ENCODE peak calls at places on chromosomes 13 and 19, in nine cellular contexts. M is body of pancreas; S is activated CD8-positive, alpha-beta T cell treated with anti-CD3 and anti-CD28 coated beads for 36 hours; H is fibroblast of lung; J is heart right ventricle; B is GM12864; Y is progenitor cell of endocrine pancreas; E is HFFc6; U is GM20000. N is an unnamed sample.

GRCh38 chr19:10760268-10760944 is 42.5 kb downstream of the DNM2 start:
- DNase-seq in S (peak; percentile 61), Y (no peak), M (no peak), H (no peak), U (peak; percentile 50), B (peak; percentile 47), E (peak; percentile 50), J (no peak), N (peak; percentile 53)

GRCh38 chr19:15129856-15130580 is 22.8 kb downstream of the SYDE1 start:
- DNase-seq in M (peak; percentile 53), Y (no peak), S (peak; percentile 57), H (no peak), B (no peak), U (no peak), J (no peak), E (no peak), N (no peak)

GRCh38 chr13:51444922-51445321 is 7.9 kb downstream of the INTS6 start:
- DNase-seq in U (no peak), M (no peak), H (peak; percentile 81), S (no peak), Y (no peak), B (no peak), J (no peak), E (peak; percentile 32), N (no peak)

GRCh38 chr19:35264281-35265125 is 4.3 kb upstream of the USF2 start:
- DNase-seq in B (no peak), Y (no peak), H (no peak), U (no peak), J (no peak), E (no peak), M (peak; percentile 11), S (no peak), N (peak; percentile 13)

GRCh38 chr13:112574476-112575294 is 13.3 kb downstream of the TUBGCP3 start:
- DNase-seq in H (peak; percentile 4), J (no peak), E (no peak), Y (no peak), B (no peak), S (no peak), M (no peak), U (no peak), N (no peak)

GRCh38 chr19:38142176-38143035 is 81.6 kb downstream of the DPF1 start:
- DNase-seq in B (no peak), E (peak; percentile 31), H (peak; percentile 59), J (peak; percentile 64), Y (peak; percentile 38), U (peak; percentile 58), S (peak; percentile 82), M (peak; percentile 29), N (peak; percentile 70)

GRCh38 chr13:110301606-110302131 is 5.3 kb downstream of the COL4A1 start:
- DNase-seq in U (no peak), J (no peak), E (peak; percentile 91), Y (no peak), S (no peak), H (peak; percentile 46), M (no peak), B (no peak), N (no peak)

GRCh38 chr13:67238861-67239260 is 8.7 kb upstream of the PCDH9 start:
- DNase-seq in H (no peak), U (no peak), S (no peak), J (no peak), M (no peak), Y (no peak), E (no peak), B (no peak), N (no peak)

GRCh38 chr13:110319774-110320509 is 12.9 kb downstream of the COL4A2 start:
- DNase-seq in H (peak; percentile 43), J (no peak), E (peak; percentile 68), Y (no peak), S (peak; percentile 48), M (peak; percentile 82), B (no peak), U (no peak), N (no peak)

GRCh38 chr19:42279148-42279901 is 10.3 kb downstream of the CIC start:
- DNase-seq in H (no peak), Y (no peak), B (no peak), J (peak; percentile 3), S (peak; percentile 27), M (no peak), E (no peak), U (no peak), N (no peak)

GRCh38 chr13:93039131-93039530 is 187.5 kb upstream of the GPC6 start:
- DNase-seq in S (no peak), H (peak; percentile 32), E (no peak), B (no peak), U (no peak), M (no peak), Y (no peak), J (no peak), N (no peak)

GRCh38 chr13:43387880-43388279 is 364.5 kb downstream of the DNAJC15 start:
- DNase-seq in E (no peak), H (no peak), B (no peak), M (no peak), Y (no peak), S (no peak), J (no peak), U (no peak), N (no peak)
- TF ChIP-seq CTCF in E (no peak), H (no peak), B (no peak), M (no peak), Y (no peak), S (no peak), J (no peak), U (no peak), N (no peak)

GRCh38 chr19:2335848-2336247 is 7.4 kb downstream of the SPPL2B start:
- DNase-seq in Y (no peak), M (no peak), H (no peak), U (no peak), J (no peak), B (no peak), S (no peak), E (no peak), N (no peak)

GRCh38 chr19:2336528-2337328 is 8.2 kb downstream of the SPPL2B start:
- DNase-seq in S (no peak), M (no peak), U (no peak), E (no peak), H (no peak), Y (no peak), B (no peak), J (no peak), N (no peak)

GRCh38 chr19:2338751-2339643 is 10.5 kb downstream of the SPPL2B start:
- DNase-seq in E (no peak), B (no peak), M (no peak), U (no peak), S (no peak), Y (no peak), H (no peak), J (no peak), N (no peak)

GRCh38 chr19:2338055-2338615 is 9.7 kb downstream of the SPPL2B start:
- DNase-seq in H (no peak), Y (no peak), U (no peak), M (no peak), J (no peak), S (no peak), E (no peak), B (no peak), N (no peak)

DNA sequence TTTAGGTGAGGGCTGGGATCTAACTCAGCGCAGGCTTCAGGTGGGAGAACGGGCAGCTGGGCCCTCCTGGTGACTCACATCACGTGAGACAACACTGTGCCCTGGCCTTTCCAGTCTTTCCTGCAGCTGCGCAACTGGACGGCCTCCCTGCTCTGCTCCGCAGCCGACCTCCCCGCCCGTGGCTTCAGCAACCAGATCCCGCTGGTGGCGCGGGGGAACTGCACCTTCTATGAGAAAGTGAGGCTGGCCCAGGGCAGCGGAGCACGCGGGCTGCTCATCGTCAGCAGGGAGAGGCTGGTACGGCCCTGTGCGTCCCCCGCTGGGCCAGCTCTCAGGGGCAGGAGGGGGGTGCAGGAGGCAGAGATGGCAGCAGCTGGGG is 8.8 kb downstream of the SPPL2B start:
- DNase-seq in E (peak; percentile 59), M (peak; percentile 88), Y (no peak), B (no peak), S (no peak), J (no peak), U (no peak), H (peak; percentile 44), N (no peak)
- TF ChIP-seq CTCF in E (peak; percentile 52), M (peak; percentile 18), Y (peak; percentile 32), B (no peak), S (no peak), J (no peak), U (no peak), H (peak; percentile 11), N (no peak)

GRCh38 chr19:56258272-56258671 is 14.3 kb upstream of the EDDM13 start:
- DNase-seq in M (no peak), H (no peak), J (no peak), U (no peak), S (no peak), Y (no peak), B (no peak), E (no peak), N (no peak)

GRCh38 chr19:56252699-56253422 is 19.7 kb upstream of the EDDM13 start:
- DNase-seq in H (peak; percentile 77), J (peak; percentile 57), S (peak; percentile 90), E (peak; percentile 59), Y (peak; percentile 72), B (peak; percentile 55), U (peak; percentile 66), M (peak; percentile 82), N (peak; percentile 80)

GRCh38 chr19:56253737-56254136 is 18.8 kb upstream of the EDDM13 start:
- DNase-seq in U (peak; percentile 48), E (peak; percentile 70), S (no peak), M (no peak), B (peak; percentile 21), Y (no peak), J (no peak), H (peak; percentile 74), N (peak; percentile 63)
- TF ChIP-seq CTCF in U (no peak), E (peak; percentile 71), S (peak; percentile 46), M (no peak), B (no peak), Y (no peak), J (peak; percentile 51), H (peak; percentile 41), N (no peak)

GRCh38 chr19:36999313-36999712 is 78.9 kb upstream of the ZNF420 start:
- DNase-seq in Y (no peak), B (no peak), M (no peak), S (no peak), E (no peak), H (no peak), J (no peak), U (no peak), N (no peak)
- TF ChIP-seq CTCF in Y (no peak), B (no peak), M (no peak), S (no peak), E (no peak), H (no peak), J (no peak), U (no peak), N (no peak)

GRCh38 chr19:30374791-30375650 is 2.8 kb downstream of the ZNF536 start:
- DNase-seq in J (no peak), S (no peak), E (no peak), U (no peak), M (no peak), H (no peak), B (no peak), Y (no peak), N (no peak)
- TF ChIP-seq CTCF in J (no peak), S (no peak), E (no peak), U (no peak), M (no peak), H (no peak), B (no peak), Y (peak; percentile 11), N (no peak)

DNA sequence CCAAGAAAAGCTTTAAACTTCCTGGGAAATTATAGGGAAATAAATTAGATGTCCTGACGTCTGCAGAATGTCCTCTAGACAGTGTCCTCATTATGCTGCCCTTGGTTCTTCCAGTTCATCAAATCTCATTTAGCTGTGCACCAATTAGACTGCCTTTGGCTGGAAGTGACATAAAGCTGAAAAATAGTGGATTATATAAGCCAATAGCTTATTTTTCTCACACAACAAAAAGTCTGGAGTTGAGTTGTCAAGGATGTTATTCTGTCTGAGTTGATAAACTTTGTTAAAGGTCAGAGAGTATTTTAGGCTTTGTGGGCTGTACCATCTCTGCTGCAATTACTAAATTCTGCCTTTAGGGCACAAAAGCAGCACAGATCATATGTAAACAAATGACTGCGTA is 314.8 kb upstream of the TMTC4 start:
- DNase-seq in H (no peak), Y (no peak), S (no peak), U (no peak), B (no peak), M (no peak), J (no peak), E (no peak), N (no peak)
- TF ChIP-seq CTCF in H (no peak), Y (no peak), S (no peak), U (no peak), B (no peak), M (no peak), J (no peak), E (no peak), N (no peak)

N was measured in GM13976.